ENCODE peak calls at places on chromosome 11, in ten cellular contexts. J, A, S, R, D, H, K, T, V and B are unnamed samples.
A peak's percentile ranks its signal among the peaks of the same experiment; 100 is the strongest.

GRCh38 chr11:117953029-117953671 is 23.9 kb upstream of the TMPRSS13 start:
- DNase-seq in K (no peak), T (peak; percentile 78), R (no peak), V (no peak), D (no peak), J (no peak), S (no peak), H (no peak), A (no peak), B (peak; percentile 25)

GRCh38 chr11:73982595-73982989 is at the start of gene UCP2:
- DNase-seq in R (peak; percentile 70), K (peak; percentile 87), D (peak; percentile 75), H (no peak), A (peak; percentile 77), J (peak; percentile 96), V (peak; percentile 55), S (peak; percentile 86), T (peak; percentile 100), B (peak; percentile 82)

GRCh38 chr11:83600656-83601055 is 314.5 kb upstream of the CCDC90B start:
- DNase-seq in A (no peak), H (peak; percentile 86), D (no peak), T (no peak), K (no peak), R (no peak), V (no peak), J (no peak), S (no peak), B (no peak)

GRCh38 chr11:64923151-64923661 is 1.3 kb upstream of the PPP2R5B start:
- DNase-seq in J (peak; percentile 21), S (no peak), A (no peak), R (no peak), V (no peak), K (no peak), D (no peak), T (no peak), H (no peak), B (no peak)

GRCh38 chr11:116518141-116518540 is 254.6 kb downstream of the BUD13 start:
- DNase-seq in A (no peak), R (no peak), K (no peak), S (no peak), H (no peak), D (no peak), J (no peak), V (no peak), T (no peak), B (no peak)

GRCh38 chr11:70628881-70629844 is 230.8 kb downstream of the CTTN start:
- DNase-seq in S (no peak), R (no peak), T (no peak), D (no peak), H (no peak), K (no peak), J (peak; percentile 56), V (no peak), A (no peak), B (no peak)

GRCh38 chr11:57214494-57214893 is 22.6 kb downstream of the APLNR start:
- DNase-seq in T (no peak), K (no peak), S (no peak), J (no peak), A (peak; percentile 91), H (peak; percentile 36), D (no peak), R (no peak), V (peak; percentile 40), B (no peak)

GRCh38 chr11:33829430-33830141 is 55.3 kb upstream of the FBXO3 start:
- DNase-seq in S (peak; percentile 70), R (no peak), D (no peak), T (peak; percentile 79), H (peak; percentile 79), A (peak; percentile 65), K (peak; percentile 88), V (peak; percentile 62), J (peak; percentile 74), B (peak; percentile 51)

GRCh38 chr11:22244986-22245592 is 52.2 kb downstream of the ANO5 start:
- DNase-seq in T (peak; percentile 61), R (no peak), V (peak; percentile 1), J (peak; percentile 8), A (peak; percentile 29), K (peak; percentile 24), H (peak; percentile 71), D (no peak), S (peak; percentile 2), B (peak; percentile 44)

GRCh38 chr11:9951714-9952275 is 287.9 kb downstream of the SWAP70 start:
- DNase-seq in T (peak; percentile 17), H (no peak), K (no peak), D (no peak), A (no peak), R (no peak), J (no peak), S (no peak), V (no peak), B (no peak)